ENCODE peak calls at places on chromosome 1, in seven cellular contexts. Y is Karpas-422; B is NCI-H2171; U is activated CD8-positive, alpha-beta memory T cell treated with anti-CD3 and anti-CD28 coated beads for 48 hours; S is T1000; Q is activated T-helper 9 cell treated with anti-CD3 and anti-CD28 coated beads, Interleukin-2, amount 50 U/mL, for 16 hours; H is suprapubic skin. O is an unnamed sample.

GRCh38 chr1:16967095-16967567 is 13.3 kb downstream of the MFAP2 start:
- DNase-seq in Y (no peak), B (no peak), U (no peak), S (no peak), Q (no peak), H (no peak), O (no peak)

GRCh38 chr1:44035726-44036408 is 4.6 kb upstream of the SLC6A9 start:
- DNase-seq in Y (peak; percentile 50), B (no peak), U (no peak), S (no peak), Q (no peak), H (no peak), O (peak; percentile 23)

GRCh38 chr1:225695578-225696332 is 42.8 kb upstream of the ENAH start:
- DNase-seq in Y (no peak), B (no peak), U (no peak), S (no peak), Q (no peak), H (no peak), O (no peak)

GRCh38 chr1:176517484-176517883 is 54.5 kb downstream of the PAPPA2 start:
- DNase-seq in Y (no peak), B (no peak), U (no peak), S (no peak), Q (no peak), H (no peak), O (peak; percentile 12)

GRCh38 chr1:239952348-239953307 is 139.1 kb upstream of the FMN2 start:
- DNase-seq in Y (peak; percentile 61), B (no peak), U (no peak), S (no peak), Q (no peak), H (no peak), O (peak; percentile 67)

GRCh38 chr1:40955266-40955665 is 24.2 kb upstream of the CTPS1 start:
- DNase-seq in Y (no peak), B (no peak), U (no peak), S (no peak), Q (no peak), H (no peak), O (no peak)

GRCh38 chr1:181676269-181676668 is 193.0 kb downstream of the CACNA1E start:
- DNase-seq in Y (peak; percentile 75), B (no peak), U (no peak), S (no peak), Q (no peak), H (no peak), O (peak; percentile 47)

GRCh38 chr1:55965981-55966461 is 613.3 kb downstream of the PLPP3 start:
- DNase-seq in Y (no peak), B (no peak), U (no peak), S (no peak), Q (no peak), H (no peak), O (no peak)

GRCh38 chr1:218930879-218931278 is 242.8 kb upstream of the LYPLAL1 start:
- DNase-seq in Y (no peak), B (no peak), U (no peak), S (peak; percentile 45), Q (no peak), H (no peak), O (no peak)

GRCh38 chr1:18922319-18922726 is 20.0 kb upstream of the ALDH4A1 start:
- DNase-seq in Y (no peak), B (peak; percentile 64), U (no peak), S (peak; percentile 26), Q (no peak), H (no peak), O (no peak)

GRCh38 chr1:32944180-32944579 is 20.4 kb downstream of the RNF19B start:
- DNase-seq in Y (no peak), B (no peak), U (no peak), S (no peak), Q (no peak), H (no peak), O (no peak)

GRCh38 chr1:53117836-53118235 is 24.6 kb downstream of the SLC1A7 start:
- DNase-seq in Y (no peak), B (no peak), U (no peak), S (no peak), Q (no peak), H (no peak), O (no peak)

GRCh38 chr1:3119748-3120524 is 50.9 kb downstream of the PRDM16 start:
- DNase-seq in Y (no peak), B (no peak), U (no peak), S (no peak), Q (no peak), H (no peak), O (peak; percentile 25)

GRCh38 chr1:94100129-94100784 is 20.7 kb downstream of the ABCA4 start:
- DNase-seq in Y (no peak), B (no peak), U (no peak), S (no peak), Q (no peak), H (no peak), O (no peak)

GRCh38 chr1:65525297-65526048 is 105.0 kb downstream of the LEPR start:
- DNase-seq in Y (no peak), B (no peak), U (no peak), S (no peak), Q (no peak), H (no peak), O (no peak)

GRCh38 chr1:195197116-195197515 is 1411.1 kb downstream of the KCNT2 start:
- DNase-seq in Y (no peak), B (no peak), U (no peak), S (no peak), Q (no peak), H (no peak), O (no peak)

GRCh38 chr1:112727716-112728115 is 12.6 kb upstream of the PPM1J start:
- DNase-seq in Y (no peak), B (no peak), U (no peak), S (no peak), Q (no peak), H (no peak), O (no peak)

GRCh38 chr1:212293579-212293978 is 8.4 kb downstream of the PPP2R5A start:
- DNase-seq in Y (no peak), B (no peak), U (no peak), S (no peak), Q (no peak), H (no peak), O (no peak)

GRCh38 chr1:102834688-102835320 is 273.5 kb downstream of the COL11A1 start:
- DNase-seq in Y (no peak), B (no peak), U (no peak), S (no peak), Q (no peak), H (no peak), O (no peak)

GRCh38 chr1:162292422-162292849 is 84.2 kb downstream of the SPATA46 start:
- DNase-seq in Y (no peak), B (no peak), U (no peak), S (no peak), Q (no peak), H (no peak), O (no peak)

GRCh38 chr1:46333300-46334029 is 7.1 kb upstream of the NSUN4 start:
- DNase-seq in Y (peak; percentile 95), B (no peak), U (no peak), S (no peak), Q (no peak), H (no peak), O (peak; percentile 61)

GRCh38 chr1:25804244-25804963 is 4.4 kb downstream of the SELENON start:
- DNase-seq in Y (no peak), B (no peak), U (no peak), S (no peak), Q (no peak), H (no peak), O (no peak)

GRCh38 chr1:24481098-24481497 is 21.5 kb upstream of the RCAN3 start:
- DNase-seq in Y (no peak), B (no peak), U (no peak), S (no peak), Q (no peak), H (no peak), O (peak; percentile 46)

GRCh38 chr1:225458222-225458631 is 30.4 kb upstream of the LBR start:
- DNase-seq in Y (no peak), B (no peak), U (no peak), S (no peak), Q (no peak), H (no peak), O (no peak)

GRCh38 chr1:109763646-109764415 is at the start of gene EPS8L3:
- DNase-seq in Y (no peak), B (no peak), U (no peak), S (no peak), Q (no peak), H (peak; percentile 73), O (no peak)